ENCODE peak calls at places on chromosomes 11 and 22, in seven cellular contexts. Z, B, W, P, X, E and G are unnamed samples.
A peak's percentile ranks its signal among the peaks of the same experiment; 100 is the strongest.

GRCh38 chr11:2522636-2523255 is 77.9 kb downstream of the KCNQ1 start:
- DNase-seq in W (no peak), Z (no peak), E (peak; percentile 57), P (no peak), B (no peak), X (peak; percentile 4), G (no peak)

GRCh38 chr11:132846080-132846479 is 686.2 kb downstream of the OPCML start:
- DNase-seq in E (no peak), W (no peak), B (no peak), P (peak; percentile 11), Z (no peak), X (no peak), G (no peak)

GRCh38 chr11:86726118-86726748 is 53.8 kb upstream of the ME3 start:
- DNase-seq in Z (no peak), E (no peak), B (no peak), P (peak; percentile 51), W (peak; percentile 76), X (no peak), G (peak; percentile 85)

GRCh38 chr11:27916541-27917100 is 191.3 kb downstream of the KIF18A start:
- DNase-seq in E (no peak), B (no peak), X (no peak), P (peak; percentile 40), W (peak; percentile 53), Z (no peak), G (no peak)

GRCh38 chr11:110000045-110000502 is 93.1 kb upstream of the ZC3H12C start:
- DNase-seq in X (peak; percentile 33), Z (peak; percentile 91), E (no peak), B (peak; percentile 71), P (peak; percentile 99), W (peak; percentile 60), G (no peak)

GRCh38 chr11:115630109-115630700 is 126.0 kb upstream of the CADM1 start:
- DNase-seq in E (no peak), B (no peak), X (no peak), W (no peak), P (no peak), Z (no peak), G (no peak)

GRCh38 chr11:86805873-86806310 is 5.5 kb downstream of the PRSS23 start:
- DNase-seq in Z (peak; percentile 32), E (no peak), W (no peak), B (no peak), X (no peak), P (peak; percentile 37), G (no peak)

GRCh38 chr22:38214248-38215056 is 12.7 kb downstream of the MAFF start:
- DNase-seq in P (no peak), X (peak; percentile 61), B (no peak), Z (peak; percentile 70), W (no peak), E (no peak), G (peak; percentile 75)

GRCh38 chr22:39429916-39430575 is 26.8 kb upstream of the MGAT3 start:
- DNase-seq in X (no peak), P (no peak), B (no peak), Z (no peak), W (no peak), E (no peak), G (no peak)